ENCODE peak calls at places on chromosomes 7 and 10, in four cellular contexts. One of them, this sample, is unnamed.

GRCh38 chr10:19762026-19762425 is 54.2 kb upstream of the PLXDC2 start:
- DNase-seq in NCI-H2107: no peak
- DNase-seq in gastrocnemius medialis: no peak
- DNase-seq in upper lobe of left lung: no peak
- DNase-seq in this sample: no peak

GRCh38 chr7:54837167-54837566 is 78.2 kb upstream of the SEC61G start:
- DNase-seq in NCI-H2107: no peak
- DNase-seq in gastrocnemius medialis: peak; percentile 26
- DNase-seq in upper lobe of left lung: no peak
- DNase-seq in this sample: no peak

GRCh38 chr7:129295015-129295423 is 70.2 kb downstream of the AHCYL2 start:
- DNase-seq in NCI-H2107: no peak
- DNase-seq in gastrocnemius medialis: peak; percentile 28
- DNase-seq in upper lobe of left lung: no peak
- DNase-seq in this sample: no peak

GRCh38 chr7:20794676-20795075 is 8.0 kb upstream of the SP8 start:
- DNase-seq in NCI-H2107: no peak
- DNase-seq in gastrocnemius medialis: no peak
- DNase-seq in upper lobe of left lung: no peak
- DNase-seq in this sample: no peak

GRCh38 chr10:128573236-128573800 is 447.1 kb upstream of the MKI67 start:
- DNase-seq in NCI-H2107: no peak
- DNase-seq in gastrocnemius medialis: no peak
- DNase-seq in upper lobe of left lung: no peak
- DNase-seq in this sample: no peak

GRCh38 chr7:23696916-23697441 is 13.0 kb upstream of the STK31 start:
- DNase-seq in NCI-H2107: no peak
- DNase-seq in gastrocnemius medialis: peak; percentile 19
- DNase-seq in upper lobe of left lung: peak; percentile 63
- DNase-seq in this sample: no peak

GRCh38 chr7:2000153-2000687 is 232.5 kb downstream of the MAD1L1 start:
- DNase-seq in NCI-H2107: no peak
- DNase-seq in gastrocnemius medialis: no peak
- DNase-seq in upper lobe of left lung: no peak
- DNase-seq in this sample: no peak

GRCh38 chr7:106110885-106111670 is 1.0 kb downstream of the SYPL1 start:
- DNase-seq in NCI-H2107: no peak
- DNase-seq in gastrocnemius medialis: no peak
- DNase-seq in upper lobe of left lung: no peak
- DNase-seq in this sample: no peak

GRCh38 chr10:63977329-63977923 is 456.2 kb downstream of the REEP3 start:
- DNase-seq in NCI-H2107: no peak
- DNase-seq in gastrocnemius medialis: no peak
- DNase-seq in upper lobe of left lung: no peak
- DNase-seq in this sample: no peak

GRCh38 chr10:72336259-72337038 is 18.3 kb downstream of the DNAJB12 start:
- DNase-seq in NCI-H2107: no peak
- DNase-seq in gastrocnemius medialis: peak; percentile 51
- DNase-seq in upper lobe of left lung: no peak
- DNase-seq in this sample: no peak